ENCODE peak calls at places on chromosomes 13 and 19, in six cellular contexts. One of them, this sample, is unnamed.

GRCh38 chr19:35671818-35672217 is 5.5 kb downstream of the UPK1A start:
- DNase-seq in D341Med: no peak
- DNase-seq in kidney tubule cell: no peak
- DNase-seq in naive B cell: no peak
- DNase-seq in breast epithelium: no peak
- DNase-seq in NCI-H1436 treated with DMSO at 0.1 percent for 48 hours: no peak
- DNase-seq in this sample: no peak

GRCh38 chr13:57123660-57124059 is 17.1 kb upstream of the PRR20A start:
- DNase-seq in D341Med: no peak
- DNase-seq in kidney tubule cell: no peak
- DNase-seq in naive B cell: no peak
- DNase-seq in breast epithelium: no peak
- DNase-seq in NCI-H1436 treated with DMSO at 0.1 percent for 48 hours: no peak
- DNase-seq in this sample: no peak

GRCh38 chr19:14002571-14003278 is 3.4 kb downstream of the RFX1 start:
- DNase-seq in D341Med: no peak
- DNase-seq in kidney tubule cell: peak; percentile 16
- DNase-seq in naive B cell: no peak
- DNase-seq in breast epithelium: no peak
- DNase-seq in NCI-H1436 treated with DMSO at 0.1 percent for 48 hours: no peak
- DNase-seq in this sample: no peak

GRCh38 chr13:40982772-40983171 is 36.3 kb downstream of the ELF1 start:
- DNase-seq in D341Med: no peak
- DNase-seq in kidney tubule cell: no peak
- DNase-seq in naive B cell: peak; percentile 77
- DNase-seq in breast epithelium: no peak
- DNase-seq in NCI-H1436 treated with DMSO at 0.1 percent for 48 hours: no peak
- DNase-seq in this sample: peak; percentile 69

GRCh38 chr13:80337706-80338105 is 3.2 kb downstream of the SPRY2 start:
- DNase-seq in D341Med: no peak
- DNase-seq in kidney tubule cell: peak; percentile 20
- DNase-seq in naive B cell: no peak
- DNase-seq in breast epithelium: no peak
- DNase-seq in NCI-H1436 treated with DMSO at 0.1 percent for 48 hours: no peak
- DNase-seq in this sample: no peak

GRCh38 chr13:29516012-29516411 is 79.5 kb downstream of the SLC7A1 start:
- DNase-seq in D341Med: no peak
- DNase-seq in kidney tubule cell: no peak
- DNase-seq in naive B cell: no peak
- DNase-seq in breast epithelium: no peak
- DNase-seq in NCI-H1436 treated with DMSO at 0.1 percent for 48 hours: no peak
- DNase-seq in this sample: no peak

GRCh38 chr13:27896726-27897125 is 23.1 kb upstream of the PDX1 start:
- DNase-seq in D341Med: no peak
- DNase-seq in kidney tubule cell: no peak
- DNase-seq in naive B cell: no peak
- DNase-seq in breast epithelium: no peak
- DNase-seq in NCI-H1436 treated with DMSO at 0.1 percent for 48 hours: no peak
- DNase-seq in this sample: no peak

GRCh38 chr19:7494416-7495098 is 5.7 kb upstream of the PEX11G start:
- DNase-seq in D341Med: no peak
- DNase-seq in kidney tubule cell: peak; percentile 37
- DNase-seq in naive B cell: no peak
- DNase-seq in breast epithelium: no peak
- DNase-seq in NCI-H1436 treated with DMSO at 0.1 percent for 48 hours: no peak
- DNase-seq in this sample: no peak

GRCh38 chr13:73970413-73971055 is 163.7 kb downstream of the KLF12 start:
- DNase-seq in D341Med: no peak
- DNase-seq in kidney tubule cell: no peak
- DNase-seq in naive B cell: no peak
- DNase-seq in breast epithelium: no peak
- DNase-seq in NCI-H1436 treated with DMSO at 0.1 percent for 48 hours: no peak
- DNase-seq in this sample: no peak

GRCh38 chr13:106343831-106344230 is 191.6 kb downstream of the EFNB2 start:
- DNase-seq in D341Med: no peak
- DNase-seq in kidney tubule cell: no peak
- DNase-seq in naive B cell: no peak
- DNase-seq in breast epithelium: no peak
- DNase-seq in NCI-H1436 treated with DMSO at 0.1 percent for 48 hours: no peak
- DNase-seq in this sample: no peak

GRCh38 chr13:80299046-80299445 is 41.9 kb downstream of the SPRY2 start:
- DNase-seq in D341Med: no peak
- DNase-seq in kidney tubule cell: no peak
- DNase-seq in naive B cell: no peak
- DNase-seq in breast epithelium: no peak
- DNase-seq in NCI-H1436 treated with DMSO at 0.1 percent for 48 hours: no peak
- DNase-seq in this sample: no peak

GRCh38 chr13:73449258-73449657 is 390.5 kb downstream of the KLF5 start:
- DNase-seq in D341Med: no peak
- DNase-seq in kidney tubule cell: no peak
- DNase-seq in naive B cell: no peak
- DNase-seq in breast epithelium: no peak
- DNase-seq in NCI-H1436 treated with DMSO at 0.1 percent for 48 hours: no peak
- DNase-seq in this sample: no peak

GRCh38 chr19:17766543-17767131 is 15.4 kb downstream of the FCHO1 start:
- DNase-seq in D341Med: peak; percentile 90
- DNase-seq in kidney tubule cell: peak; percentile 87
- DNase-seq in naive B cell: peak; percentile 55
- DNase-seq in breast epithelium: peak; percentile 71
- DNase-seq in NCI-H1436 treated with DMSO at 0.1 percent for 48 hours: no peak
- DNase-seq in this sample: peak; percentile 63

GRCh38 chr13:45833663-45834062 is 17.9 kb downstream of the SIAH3 start:
- DNase-seq in D341Med: no peak
- DNase-seq in kidney tubule cell: peak; percentile 81
- DNase-seq in naive B cell: no peak
- DNase-seq in breast epithelium: peak; percentile 65
- DNase-seq in NCI-H1436 treated with DMSO at 0.1 percent for 48 hours: no peak
- DNase-seq in this sample: no peak

GRCh38 chr19:5086232-5086631 is 117.3 kb downstream of the KDM4B start:
- DNase-seq in D341Med: no peak
- DNase-seq in kidney tubule cell: no peak
- DNase-seq in naive B cell: no peak
- DNase-seq in breast epithelium: no peak
- DNase-seq in NCI-H1436 treated with DMSO at 0.1 percent for 48 hours: no peak
- DNase-seq in this sample: no peak

GRCh38 chr13:77515785-77516184 is 19.7 kb upstream of the SCEL start:
- DNase-seq in D341Med: no peak
- DNase-seq in kidney tubule cell: no peak
- DNase-seq in naive B cell: no peak
- DNase-seq in breast epithelium: no peak
- DNase-seq in NCI-H1436 treated with DMSO at 0.1 percent for 48 hours: no peak
- DNase-seq in this sample: no peak

GRCh38 chr13:97544041-97544765 is 110.2 kb downstream of the RAP2A start:
- DNase-seq in D341Med: no peak
- DNase-seq in kidney tubule cell: no peak
- DNase-seq in naive B cell: no peak
- DNase-seq in breast epithelium: no peak
- DNase-seq in NCI-H1436 treated with DMSO at 0.1 percent for 48 hours: no peak
- DNase-seq in this sample: no peak

GRCh38 chr13:95707035-95707434 is 30.1 kb downstream of the DNAJC3 start:
- DNase-seq in D341Med: no peak
- DNase-seq in kidney tubule cell: no peak
- DNase-seq in naive B cell: no peak
- DNase-seq in breast epithelium: no peak
- DNase-seq in NCI-H1436 treated with DMSO at 0.1 percent for 48 hours: no peak
- DNase-seq in this sample: no peak

GRCh38 chr19:55902080-55902751 is 29.9 kb downstream of the NLRP13 start:
- DNase-seq in D341Med: no peak
- DNase-seq in kidney tubule cell: no peak
- DNase-seq in naive B cell: no peak
- DNase-seq in breast epithelium: no peak
- DNase-seq in NCI-H1436 treated with DMSO at 0.1 percent for 48 hours: no peak
- DNase-seq in this sample: no peak

GRCh38 chr13:31110617-31111016 is 51.1 kb downstream of the HSPH1 start:
- DNase-seq in D341Med: no peak
- DNase-seq in kidney tubule cell: no peak
- DNase-seq in naive B cell: no peak
- DNase-seq in breast epithelium: no peak
- DNase-seq in NCI-H1436 treated with DMSO at 0.1 percent for 48 hours: no peak
- DNase-seq in this sample: no peak

GRCh38 chr13:23381877-23382276 is 51.6 kb downstream of the SACS start:
- DNase-seq in D341Med: no peak
- DNase-seq in kidney tubule cell: no peak
- DNase-seq in naive B cell: no peak
- DNase-seq in breast epithelium: no peak
- DNase-seq in NCI-H1436 treated with DMSO at 0.1 percent for 48 hours: no peak
- DNase-seq in this sample: no peak

GRCh38 chr13:51905787-51906186 is 44.0 kb downstream of the CCDC70 start:
- DNase-seq in D341Med: no peak
- DNase-seq in kidney tubule cell: peak; percentile 9
- DNase-seq in naive B cell: no peak
- DNase-seq in breast epithelium: no peak
- DNase-seq in NCI-H1436 treated with DMSO at 0.1 percent for 48 hours: no peak
- DNase-seq in this sample: no peak

GRCh38 chr19:55276720-55277430 is 3.0 kb downstream of the HSPBP1 start:
- DNase-seq in D341Med: no peak
- DNase-seq in kidney tubule cell: no peak
- DNase-seq in naive B cell: peak; percentile 46
- DNase-seq in breast epithelium: no peak
- DNase-seq in NCI-H1436 treated with DMSO at 0.1 percent for 48 hours: no peak
- DNase-seq in this sample: peak; percentile 46

GRCh38 chr19:13831560-13832056 is 36.4 kb downstream of the ZSWIM4 start:
- DNase-seq in D341Med: no peak
- DNase-seq in kidney tubule cell: no peak
- DNase-seq in naive B cell: no peak
- DNase-seq in breast epithelium: no peak
- DNase-seq in NCI-H1436 treated with DMSO at 0.1 percent for 48 hours: no peak
- DNase-seq in this sample: no peak

GRCh38 chr13:95418946-95419345 is 117.7 kb upstream of the ABCC4 start:
- DNase-seq in D341Med: no peak
- DNase-seq in kidney tubule cell: no peak
- DNase-seq in naive B cell: no peak
- DNase-seq in breast epithelium: no peak
- DNase-seq in NCI-H1436 treated with DMSO at 0.1 percent for 48 hours: no peak
- DNase-seq in this sample: no peak

GRCh38 chr19:9075064-9075964 is 11.5 kb upstream of the OR1M1 start:
- DNase-seq in D341Med: peak; percentile 82
- DNase-seq in kidney tubule cell: peak; percentile 100
- DNase-seq in naive B cell: no peak
- DNase-seq in breast epithelium: peak; percentile 75
- DNase-seq in NCI-H1436 treated with DMSO at 0.1 percent for 48 hours: no peak
- DNase-seq in this sample: no peak

GRCh38 chr13:112450567-112451240 is 74.5 kb downstream of the SPACA7 start:
- DNase-seq in D341Med: no peak
- DNase-seq in kidney tubule cell: no peak
- DNase-seq in naive B cell: no peak
- DNase-seq in breast epithelium: no peak
- DNase-seq in NCI-H1436 treated with DMSO at 0.1 percent for 48 hours: no peak
- DNase-seq in this sample: no peak

GRCh38 chr13:79085021-79085420 is 321.0 kb downstream of the RBM26 start:
- DNase-seq in D341Med: no peak
- DNase-seq in kidney tubule cell: no peak
- DNase-seq in naive B cell: no peak
- DNase-seq in breast epithelium: no peak
- DNase-seq in NCI-H1436 treated with DMSO at 0.1 percent for 48 hours: peak; percentile 49
- DNase-seq in this sample: no peak

GRCh38 chr19:38655148-38655824 is 7.8 kb downstream of the ACTN4 start:
- DNase-seq in D341Med: no peak
- DNase-seq in kidney tubule cell: peak; percentile 68
- DNase-seq in naive B cell: no peak
- DNase-seq in breast epithelium: no peak
- DNase-seq in NCI-H1436 treated with DMSO at 0.1 percent for 48 hours: no peak
- DNase-seq in this sample: peak; percentile 54

This sample was measured in GM06990.